ENCODE peak calls at places on chromosomes 4 and X, in six cellular contexts. One of them, this sample, is unnamed.

GRCh38 chrX:66064261-66064660 is 24.4 kb upstream of the VSIG4 start:
- DNase-seq in right lobe of liver: no peak
- DNase-seq in IMR-90: no peak
- DNase-seq in aorta: no peak
- DNase-seq in GM23248: no peak
- DNase-seq in caudate nucleus: no peak
- DNase-seq in this sample: no peak

GRCh38 chrX:150548684-150549083 is 19.7 kb upstream of the MTM1 start:
- DNase-seq in right lobe of liver: no peak
- DNase-seq in aorta: no peak
- DNase-seq in IMR-90: peak
- DNase-seq in GM23248: peak
- DNase-seq in caudate nucleus: no peak
- DNase-seq in this sample: no peak

GRCh38 chr4:185820119-185821028 is 8.4 kb upstream of the SORBS2 start:
- DNase-seq in IMR-90: no peak
- DNase-seq in aorta: no peak
- DNase-seq in right lobe of liver: no peak
- DNase-seq in GM23248: no peak
- DNase-seq in caudate nucleus: no peak
- DNase-seq in this sample: peak

GRCh38 chr4:167831853-167832252 is 260.5 kb upstream of the ANXA10 start:
- DNase-seq in GM23248: no peak
- DNase-seq in right lobe of liver: no peak
- DNase-seq in aorta: no peak
- DNase-seq in caudate nucleus: no peak
- DNase-seq in IMR-90: no peak
- DNase-seq in this sample: no peak

GRCh38 chr4:150415213-150415612 is 166.7 kb upstream of the MAB21L2 start:
- DNase-seq in aorta: no peak
- DNase-seq in caudate nucleus: no peak
- DNase-seq in IMR-90: peak
- DNase-seq in right lobe of liver: no peak
- DNase-seq in GM23248: no peak
- DNase-seq in this sample: no peak

GRCh38 chrX:136130931-136131843 is 16.1 kb upstream of the FHL1 start:
- DNase-seq in GM23248: peak
- DNase-seq in IMR-90: peak
- DNase-seq in aorta: no peak
- DNase-seq in caudate nucleus: no peak
- DNase-seq in right lobe of liver: no peak
- DNase-seq in this sample: no peak

GRCh38 chrX:57573754-57574153 is 18.1 kb upstream of the ZXDB start:
- DNase-seq in right lobe of liver: no peak
- DNase-seq in GM23248: peak
- DNase-seq in IMR-90: peak
- DNase-seq in aorta: no peak
- DNase-seq in caudate nucleus: no peak
- DNase-seq in this sample: no peak

GRCh38 chr4:2251073-2251794 is 9.3 kb upstream of the HAUS3 start:
- DNase-seq in right lobe of liver: peak
- DNase-seq in caudate nucleus: no peak
- DNase-seq in aorta: no peak
- DNase-seq in IMR-90: no peak
- DNase-seq in GM23248: no peak
- DNase-seq in this sample: peak

GRCh38 chr4:65422109-65422508 is 248.2 kb downstream of the EPHA5 start:
- DNase-seq in IMR-90: no peak
- DNase-seq in aorta: no peak
- DNase-seq in caudate nucleus: no peak
- DNase-seq in GM23248: no peak
- DNase-seq in right lobe of liver: no peak
- DNase-seq in this sample: no peak

GRCh38 chr4:48275247-48275646 is 5.6 kb upstream of the TEC start:
- DNase-seq in right lobe of liver: no peak
- DNase-seq in IMR-90: peak
- DNase-seq in caudate nucleus: no peak
- DNase-seq in aorta: no peak
- DNase-seq in GM23248: no peak
- DNase-seq in this sample: no peak

GRCh38 chr4:86300516-86300915 is 59.3 kb downstream of the MAPK10 start:
- DNase-seq in caudate nucleus: no peak
- DNase-seq in right lobe of liver: no peak
- DNase-seq in IMR-90: no peak
- DNase-seq in aorta: no peak
- DNase-seq in GM23248: no peak
- DNase-seq in this sample: no peak

GRCh38 chrX:10381218-10381617 is 224.4 kb downstream of the CLCN4 start:
- DNase-seq in caudate nucleus: no peak
- DNase-seq in GM23248: no peak
- DNase-seq in aorta: no peak
- DNase-seq in IMR-90: no peak
- DNase-seq in right lobe of liver: no peak
- DNase-seq in this sample: no peak

GRCh38 chr4:8560265-8561047 is 19.7 kb upstream of the GPR78 start:
- DNase-seq in caudate nucleus: no peak
- DNase-seq in right lobe of liver: no peak
- DNase-seq in GM23248: peak
- DNase-seq in IMR-90: no peak
- DNase-seq in aorta: no peak
- DNase-seq in this sample: no peak

GRCh38 chr4:118682928-118683327 is 2.3 kb upstream of the METTL14 start:
- DNase-seq in IMR-90: peak
- DNase-seq in GM23248: peak
- DNase-seq in right lobe of liver: no peak
- DNase-seq in aorta: no peak
- DNase-seq in caudate nucleus: no peak
- DNase-seq in this sample: no peak

GRCh38 chr4:114780205-114780604 is 181.6 kb downstream of the UGT8 start:
- DNase-seq in GM23248: peak
- DNase-seq in right lobe of liver: no peak
- DNase-seq in IMR-90: peak
- DNase-seq in caudate nucleus: no peak
- DNase-seq in aorta: no peak
- DNase-seq in this sample: no peak

GRCh38 chr4:78722880-78723279 is 53.3 kb upstream of the BMP2K start:
- DNase-seq in IMR-90: no peak
- DNase-seq in caudate nucleus: no peak
- DNase-seq in GM23248: no peak
- DNase-seq in right lobe of liver: no peak
- DNase-seq in aorta: no peak
- DNase-seq in this sample: no peak

GRCh38 chrX:39814391-39814790 is 283.4 kb downstream of the BCOR start:
- DNase-seq in caudate nucleus: no peak
- DNase-seq in GM23248: peak
- DNase-seq in aorta: no peak
- DNase-seq in IMR-90: peak
- DNase-seq in right lobe of liver: no peak
- DNase-seq in this sample: no peak

GRCh38 chrX:100946521-100946920 is 17.8 kb upstream of the XKRX start:
- DNase-seq in IMR-90: no peak
- DNase-seq in caudate nucleus: no peak
- DNase-seq in right lobe of liver: no peak
- DNase-seq in GM23248: peak
- DNase-seq in aorta: no peak
- DNase-seq in this sample: no peak

GRCh38 chrX:7941390-7942042 is 14.3 kb upstream of the PNPLA4 start:
- DNase-seq in IMR-90: peak
- DNase-seq in caudate nucleus: no peak
- DNase-seq in right lobe of liver: no peak
- DNase-seq in aorta: no peak
- DNase-seq in GM23248: peak
- DNase-seq in this sample: no peak

GRCh38 chrX:153913211-153913610 is 8.7 kb downstream of the AVPR2 start:
- DNase-seq in caudate nucleus: no peak
- DNase-seq in IMR-90: no peak
- DNase-seq in right lobe of liver: no peak
- DNase-seq in aorta: peak
- DNase-seq in GM23248: no peak
- DNase-seq in this sample: no peak

GRCh38 chr4:98939892-98940298 is 11.0 kb upstream of the EIF4E start:
- DNase-seq in caudate nucleus: no peak
- DNase-seq in aorta: no peak
- DNase-seq in right lobe of liver: no peak
- DNase-seq in GM23248: peak
- DNase-seq in IMR-90: peak
- DNase-seq in this sample: no peak

GRCh38 chrX:41518127-41518840 is 71.1 kb downstream of the NYX start:
- DNase-seq in aorta: no peak
- DNase-seq in right lobe of liver: no peak
- DNase-seq in GM23248: no peak
- DNase-seq in IMR-90: no peak
- DNase-seq in caudate nucleus: no peak
- DNase-seq in this sample: no peak

GRCh38 chrX:54494970-54495813 is 842 bp downstream of the FGD1 start:
- DNase-seq in aorta: peak
- DNase-seq in right lobe of liver: no peak
- DNase-seq in caudate nucleus: no peak
- DNase-seq in GM23248: peak
- DNase-seq in IMR-90: peak
- DNase-seq in this sample: peak

GRCh38 chr4:113073614-113074013 is 24.2 kb downstream of the ANK2 start:
- DNase-seq in aorta: no peak
- DNase-seq in GM23248: no peak
- DNase-seq in IMR-90: no peak
- DNase-seq in right lobe of liver: no peak
- DNase-seq in caudate nucleus: no peak
- DNase-seq in this sample: no peak

GRCh38 chr4:17957689-17958088 is 63.9 kb downstream of the LCORL start:
- DNase-seq in GM23248: peak
- DNase-seq in aorta: no peak
- DNase-seq in right lobe of liver: no peak
- DNase-seq in caudate nucleus: no peak
- DNase-seq in IMR-90: peak
- DNase-seq in this sample: no peak

GRCh38 chrX:107448625-107449468 is 605 bp upstream of the FRMPD3 start:
- DNase-seq in GM23248: peak
- DNase-seq in aorta: no peak
- DNase-seq in IMR-90: no peak
- DNase-seq in right lobe of liver: no peak
- DNase-seq in caudate nucleus: no peak
- DNase-seq in this sample: peak

GRCh38 chr4:174245714-174246113 is 37.8 kb downstream of the FBXO8 start:
- DNase-seq in caudate nucleus: no peak
- DNase-seq in IMR-90: no peak
- DNase-seq in aorta: no peak
- DNase-seq in GM23248: no peak
- DNase-seq in right lobe of liver: no peak
- DNase-seq in this sample: no peak

GRCh38 chr4:154516320-154516719 is 24.7 kb upstream of the DCHS2 start:
- DNase-seq in IMR-90: no peak
- DNase-seq in caudate nucleus: no peak
- DNase-seq in GM23248: no peak
- DNase-seq in right lobe of liver: no peak
- DNase-seq in aorta: no peak
- DNase-seq in this sample: no peak
- H3K27ac ChIP-seq in IMR-90: no peak
- H3K27ac ChIP-seq in caudate nucleus: peak
- H3K27ac ChIP-seq in GM23248: no peak
- H3K27ac ChIP-seq in right lobe of liver: no peak
- H3K27ac ChIP-seq in aorta: no peak
- H3K27ac ChIP-seq in this sample: no peak

DNA sequence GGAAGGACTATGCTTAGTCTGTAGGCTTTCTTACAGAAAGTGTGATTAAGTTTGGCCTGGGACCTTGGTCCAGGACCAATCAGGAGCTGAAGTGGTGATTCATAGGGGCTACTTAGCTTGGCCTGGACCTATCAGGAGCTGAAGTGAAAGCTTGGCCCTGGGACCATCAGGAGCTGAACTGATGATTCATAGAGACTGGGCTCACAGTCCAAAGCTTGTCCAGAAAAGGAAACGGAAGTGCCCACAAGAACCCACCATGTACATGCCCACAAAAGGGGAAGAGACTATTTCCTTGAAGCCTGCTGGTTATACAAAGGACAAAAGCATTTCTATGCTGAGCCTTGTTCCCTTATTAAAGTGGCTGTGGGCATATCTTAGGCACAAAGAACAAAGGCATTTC is 12.6 kb downstream of the TENT5D start:
- DNase-seq in IMR-90: no peak
- DNase-seq in GM23248: peak
- DNase-seq in aorta: peak
- DNase-seq in right lobe of liver: no peak
- DNase-seq in caudate nucleus: no peak
- DNase-seq in this sample: peak
- H3K27ac ChIP-seq in IMR-90: no peak
- H3K27ac ChIP-seq in GM23248: no peak
- H3K27ac ChIP-seq in aorta: no peak
- H3K27ac ChIP-seq in right lobe of liver: no peak
- H3K27ac ChIP-seq in caudate nucleus: no peak
- H3K27ac ChIP-seq in this sample: peak

DNA sequence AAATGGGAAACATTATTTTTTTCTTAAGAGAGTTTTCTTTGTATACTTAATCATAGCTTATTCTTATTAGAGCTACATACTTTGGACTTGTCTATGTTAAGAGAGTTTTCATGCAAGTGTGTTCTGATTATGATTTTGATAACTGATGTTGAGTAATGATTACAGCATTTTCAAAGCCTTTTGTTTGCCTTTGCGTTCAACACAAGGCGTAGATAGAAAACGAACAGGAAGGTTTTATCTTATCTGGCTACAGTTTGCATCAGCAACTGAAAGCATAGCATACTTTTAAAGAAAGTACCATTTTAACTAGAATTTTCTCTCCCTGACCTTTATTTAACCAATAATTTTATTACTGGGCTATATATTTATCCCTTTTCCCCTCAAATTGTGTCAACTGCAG is 51.6 kb upstream of the PDLIM5 start:
- DNase-seq in right lobe of liver: no peak
- DNase-seq in GM23248: no peak
- DNase-seq in IMR-90: no peak
- DNase-seq in aorta: no peak
- DNase-seq in caudate nucleus: no peak
- DNase-seq in this sample: no peak
- H3K27ac ChIP-seq in right lobe of liver: no peak
- H3K27ac ChIP-seq in GM23248: no peak
- H3K27ac ChIP-seq in IMR-90: no peak
- H3K27ac ChIP-seq in aorta: no peak
- H3K27ac ChIP-seq in caudate nucleus: no peak
- H3K27ac ChIP-seq in this sample: no peak

DNA sequence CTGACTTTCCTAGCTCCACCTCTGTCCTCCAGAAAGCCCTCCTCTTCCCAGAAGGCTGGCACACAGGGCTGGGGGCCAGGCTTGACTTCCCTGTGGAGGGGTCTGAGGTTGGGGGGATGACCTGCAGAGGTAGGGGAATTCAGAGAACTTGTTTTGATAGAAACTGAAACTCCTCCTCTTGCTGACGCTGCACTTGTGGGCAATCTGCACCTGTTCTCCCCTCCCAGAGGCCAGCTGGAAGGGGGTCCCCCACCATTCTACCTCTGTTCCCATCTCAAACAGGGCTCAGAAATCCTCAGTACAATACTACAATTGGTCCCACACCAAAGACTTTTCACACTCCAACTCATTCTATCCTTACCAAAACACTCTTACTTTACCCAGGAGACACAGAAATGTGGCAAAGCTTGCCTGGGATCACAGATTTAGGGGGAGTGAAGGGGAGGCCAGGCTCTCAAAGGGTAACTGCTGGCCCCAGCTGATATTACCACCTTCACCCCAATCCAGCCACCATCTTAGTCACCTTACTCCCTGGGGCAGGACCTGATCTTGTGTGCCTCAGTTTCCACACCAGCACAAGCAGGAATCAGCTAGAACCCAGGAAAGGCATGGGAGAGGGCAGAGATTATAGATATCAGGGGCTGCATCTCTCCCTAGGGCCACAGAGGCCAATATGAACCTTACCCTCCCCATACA is 18.5 kb downstream of the OTUD5 start:
- DNase-seq in GM23248: no peak
- DNase-seq in IMR-90: no peak
- DNase-seq in aorta: peak
- DNase-seq in right lobe of liver: no peak
- DNase-seq in caudate nucleus: no peak
- DNase-seq in this sample: no peak
- H3K27ac ChIP-seq in GM23248: no peak
- H3K27ac ChIP-seq in IMR-90: no peak
- H3K27ac ChIP-seq in aorta: no peak
- H3K27ac ChIP-seq in right lobe of liver: no peak
- H3K27ac ChIP-seq in caudate nucleus: no peak
- H3K27ac ChIP-seq in this sample: no peak